ENCODE peak calls at places on chromosome 15, in eight cellular contexts. One of them, this sample, is unnamed.
A peak's percentile ranks its signal among the peaks of the same experiment; 100 is the strongest.

GRCh38 chr15:101448336-101448735 is 41.2 kb downstream of the PCSK6 start:
- DNase-seq in stomach: peak; percentile 10
- DNase-seq in ovary: no peak
- DNase-seq in adrenal gland: no peak
- DNase-seq in heart left ventricle: no peak
- DNase-seq in HepG2: no peak
- DNase-seq in Peyer's patch: no peak
- DNase-seq in uterus: no peak
- DNase-seq in this sample: peak; percentile 50

GRCh38 chr15:96306321-96306720 is 24.2 kb upstream of the NR2F2 start:
- DNase-seq in Peyer's patch: no peak
- DNase-seq in uterus: no peak
- DNase-seq in HepG2: no peak
- DNase-seq in adrenal gland: no peak
- DNase-seq in heart left ventricle: no peak
- DNase-seq in ovary: no peak
- DNase-seq in stomach: no peak
- DNase-seq in this sample: no peak

GRCh38 chr15:98421419-98422085 is 226.8 kb upstream of the IGF1R start:
- DNase-seq in uterus: peak; percentile 81
- DNase-seq in Peyer's patch: peak; percentile 76
- DNase-seq in ovary: peak; percentile 61
- DNase-seq in stomach: peak; percentile 75
- DNase-seq in HepG2: peak; percentile 11
- DNase-seq in adrenal gland: peak; percentile 71
- DNase-seq in heart left ventricle: peak; percentile 58
- DNase-seq in this sample: peak; percentile 93

GRCh38 chr15:30999729-31000128 is 8.3 kb upstream of the MTMR10 start:
- DNase-seq in heart left ventricle: no peak
- DNase-seq in adrenal gland: no peak
- DNase-seq in HepG2: no peak
- DNase-seq in uterus: no peak
- DNase-seq in stomach: no peak
- DNase-seq in Peyer's patch: no peak
- DNase-seq in ovary: no peak
- DNase-seq in this sample: no peak

GRCh38 chr15:62439543-62440016 is 274.5 kb upstream of the C2CD4B start:
- DNase-seq in stomach: no peak
- DNase-seq in HepG2: peak; percentile 85
- DNase-seq in Peyer's patch: no peak
- DNase-seq in uterus: no peak
- DNase-seq in ovary: no peak
- DNase-seq in adrenal gland: peak; percentile 32
- DNase-seq in heart left ventricle: no peak
- DNase-seq in this sample: peak; percentile 43

GRCh38 chr15:23854535-23855252 is 167.6 kb upstream of the NDN start:
- DNase-seq in stomach: no peak
- DNase-seq in HepG2: no peak
- DNase-seq in heart left ventricle: no peak
- DNase-seq in Peyer's patch: no peak
- DNase-seq in ovary: peak; percentile 34
- DNase-seq in uterus: no peak
- DNase-seq in adrenal gland: no peak
- DNase-seq in this sample: no peak

GRCh38 chr15:63968700-63969099 is 77.6 kb downstream of the DAPK2 start:
- DNase-seq in uterus: no peak
- DNase-seq in heart left ventricle: no peak
- DNase-seq in stomach: no peak
- DNase-seq in HepG2: no peak
- DNase-seq in ovary: no peak
- DNase-seq in Peyer's patch: peak; percentile 54
- DNase-seq in adrenal gland: no peak
- DNase-seq in this sample: no peak

GRCh38 chr15:31136016-31136415 is 34.5 kb upstream of the TRPM1 start:
- DNase-seq in adrenal gland: no peak
- DNase-seq in stomach: no peak
- DNase-seq in heart left ventricle: no peak
- DNase-seq in Peyer's patch: no peak
- DNase-seq in ovary: no peak
- DNase-seq in HepG2: peak; percentile 28
- DNase-seq in uterus: no peak
- DNase-seq in this sample: peak; percentile 32

GRCh38 chr15:31387483-31388118 is 61.0 kb downstream of the KLF13 start:
- DNase-seq in adrenal gland: peak; percentile 73
- DNase-seq in stomach: peak; percentile 85
- DNase-seq in HepG2: no peak
- DNase-seq in heart left ventricle: peak; percentile 81
- DNase-seq in ovary: no peak
- DNase-seq in Peyer's patch: peak; percentile 62
- DNase-seq in uterus: no peak
- DNase-seq in this sample: no peak

GRCh38 chr15:82263350-82263749 is 732 bp downstream of the SAXO2 start:
- DNase-seq in adrenal gland: no peak
- DNase-seq in ovary: no peak
- DNase-seq in uterus: no peak
- DNase-seq in HepG2: peak; percentile 92
- DNase-seq in stomach: no peak
- DNase-seq in heart left ventricle: no peak
- DNase-seq in Peyer's patch: no peak
- DNase-seq in this sample: no peak

GRCh38 chr15:71252036-71252898 is 137.0 kb downstream of the THSD4 start:
- DNase-seq in Peyer's patch: peak; percentile 68
- DNase-seq in stomach: no peak
- DNase-seq in ovary: no peak
- DNase-seq in heart left ventricle: no peak
- DNase-seq in adrenal gland: peak; percentile 66
- DNase-seq in uterus: peak; percentile 48
- DNase-seq in HepG2: no peak
- DNase-seq in this sample: no peak
- TF ChIP-seq CTCF in Peyer's patch: peak; percentile 62
- TF ChIP-seq CTCF in stomach: no peak
- TF ChIP-seq CTCF in ovary: no peak
- TF ChIP-seq CTCF in heart left ventricle: no peak
- TF ChIP-seq CTCF in adrenal gland: no peak
- TF ChIP-seq CTCF in uterus: no peak
- TF ChIP-seq CTCF in HepG2: no peak
- TF ChIP-seq CTCF in this sample: no peak

GRCh38 chr15:67110400-67110799 is 45.0 kb downstream of the SMAD3 start:
- DNase-seq in uterus: no peak
- DNase-seq in Peyer's patch: peak; percentile 34
- DNase-seq in adrenal gland: no peak
- DNase-seq in stomach: no peak
- DNase-seq in heart left ventricle: no peak
- DNase-seq in ovary: no peak
- DNase-seq in HepG2: no peak
- DNase-seq in this sample: no peak
- TF ChIP-seq POLR2A in uterus: no peak
- TF ChIP-seq POLR2A in Peyer's patch: no peak
- TF ChIP-seq POLR2A in adrenal gland: no peak
- TF ChIP-seq POLR2A in stomach: no peak
- TF ChIP-seq POLR2A in heart left ventricle: no peak
- TF ChIP-seq POLR2A in ovary: no peak
- TF ChIP-seq POLR2A in HepG2: no peak
- TF ChIP-seq POLR2A in this sample: no peak

GRCh38 chr15:80180986-80181385 is 28.2 kb downstream of the FAH start:
- DNase-seq in Peyer's patch: no peak
- DNase-seq in HepG2: no peak
- DNase-seq in ovary: no peak
- DNase-seq in adrenal gland: no peak
- DNase-seq in heart left ventricle: no peak
- DNase-seq in uterus: no peak
- DNase-seq in stomach: no peak
- DNase-seq in this sample: no peak

GRCh38 chr15:80179025-80179759 is 26.4 kb downstream of the FAH start:
- DNase-seq in Peyer's patch: no peak
- DNase-seq in heart left ventricle: no peak
- DNase-seq in adrenal gland: peak; percentile 55
- DNase-seq in ovary: no peak
- DNase-seq in uterus: no peak
- DNase-seq in HepG2: no peak
- DNase-seq in stomach: peak; percentile 34
- DNase-seq in this sample: no peak

GRCh38 chr15:80179966-80180365 is 27.2 kb downstream of the FAH start:
- DNase-seq in ovary: no peak
- DNase-seq in Peyer's patch: no peak
- DNase-seq in HepG2: no peak
- DNase-seq in heart left ventricle: no peak
- DNase-seq in adrenal gland: no peak
- DNase-seq in stomach: no peak
- DNase-seq in uterus: no peak
- DNase-seq in this sample: no peak

GRCh38 chr15:80182611-80183210 is 29.9 kb downstream of the FAH start:
- DNase-seq in HepG2: no peak
- DNase-seq in uterus: no peak
- DNase-seq in Peyer's patch: no peak
- DNase-seq in ovary: no peak
- DNase-seq in adrenal gland: peak; percentile 64
- DNase-seq in heart left ventricle: no peak
- DNase-seq in stomach: no peak
- DNase-seq in this sample: no peak

DNA sequence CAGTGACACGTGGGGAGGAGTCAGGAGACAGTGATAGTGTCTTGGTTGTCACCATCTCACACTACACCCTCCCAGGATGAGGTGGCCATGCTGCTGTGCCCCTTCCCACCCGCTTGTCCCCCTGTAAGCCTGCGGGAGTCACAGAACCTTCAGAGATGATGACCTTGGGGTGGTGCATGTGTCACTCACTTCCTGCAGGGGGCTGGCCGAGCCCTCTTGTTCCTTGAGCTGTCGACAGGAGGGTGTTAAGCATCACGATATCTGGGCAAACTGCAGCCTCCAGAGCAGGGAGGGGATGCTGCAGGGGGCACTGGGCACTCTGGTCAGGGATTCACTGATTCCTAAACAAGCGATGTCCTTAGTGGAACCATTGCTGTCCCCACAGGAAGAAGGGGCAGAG is 27.7 kb downstream of the FAH start:
- DNase-seq in Peyer's patch: no peak
- DNase-seq in stomach: no peak
- DNase-seq in heart left ventricle: no peak
- DNase-seq in HepG2: no peak
- DNase-seq in adrenal gland: no peak
- DNase-seq in ovary: no peak
- DNase-seq in uterus: no peak
- DNase-seq in this sample: no peak
- TF ChIP-seq CTCF in Peyer's patch: no peak
- TF ChIP-seq CTCF in stomach: no peak
- TF ChIP-seq CTCF in heart left ventricle: no peak
- TF ChIP-seq CTCF in HepG2: no peak
- TF ChIP-seq CTCF in adrenal gland: no peak
- TF ChIP-seq CTCF in ovary: no peak
- TF ChIP-seq CTCF in uterus: no peak
- TF ChIP-seq CTCF in this sample: no peak

GRCh38 chr15:75164625-75165024 is 37.1 kb upstream of the C15orf39 start:
- DNase-seq in ovary: no peak
- DNase-seq in adrenal gland: no peak
- DNase-seq in stomach: no peak
- DNase-seq in heart left ventricle: no peak
- DNase-seq in HepG2: no peak
- DNase-seq in Peyer's patch: no peak
- DNase-seq in uterus: no peak
- DNase-seq in this sample: no peak

GRCh38 chr15:75168374-75168773 is 33.3 kb upstream of the C15orf39 start:
- DNase-seq in Peyer's patch: no peak
- DNase-seq in adrenal gland: no peak
- DNase-seq in ovary: no peak
- DNase-seq in heart left ventricle: no peak
- DNase-seq in HepG2: no peak
- DNase-seq in stomach: no peak
- DNase-seq in uterus: no peak
- DNase-seq in this sample: no peak

GRCh38 chr15:75170711-75171341 is 30.9 kb upstream of the C15orf39 start:
- DNase-seq in stomach: no peak
- DNase-seq in ovary: no peak
- DNase-seq in HepG2: no peak
- DNase-seq in uterus: no peak
- DNase-seq in heart left ventricle: peak; percentile 47
- DNase-seq in adrenal gland: peak; percentile 76
- DNase-seq in Peyer's patch: no peak
- DNase-seq in this sample: no peak

GRCh38 chr15:75170203-75170602 is 31.5 kb upstream of the C15orf39 start:
- DNase-seq in ovary: no peak
- DNase-seq in adrenal gland: no peak
- DNase-seq in uterus: no peak
- DNase-seq in Peyer's patch: no peak
- DNase-seq in stomach: no peak
- DNase-seq in HepG2: no peak
- DNase-seq in heart left ventricle: no peak
- DNase-seq in this sample: no peak

DNA sequence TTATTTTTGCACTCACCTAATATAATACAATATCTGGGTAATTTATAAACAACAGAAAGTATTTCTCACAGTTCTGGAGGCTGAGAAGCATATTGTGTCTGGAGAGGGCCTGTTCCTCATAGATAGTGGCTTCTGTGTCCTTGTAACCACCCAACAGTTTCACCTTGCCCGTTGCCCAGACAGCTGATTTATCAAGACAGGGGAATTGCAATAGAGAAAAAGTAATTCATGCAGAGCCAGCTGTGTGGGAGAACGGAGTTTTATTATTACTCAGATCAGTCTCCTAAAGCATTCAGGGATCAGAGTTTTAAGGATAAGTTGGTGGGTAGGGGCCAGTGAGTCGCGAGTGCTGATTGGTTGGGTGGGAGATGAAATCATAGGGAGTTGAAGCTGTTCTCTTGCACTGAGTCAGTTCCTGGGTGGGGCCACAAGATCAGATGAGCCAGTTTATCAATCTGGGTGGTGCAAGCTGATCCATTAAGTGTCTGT is 34.0 kb upstream of the C15orf39 start:
- DNase-seq in heart left ventricle: no peak
- DNase-seq in ovary: no peak
- DNase-seq in Peyer's patch: no peak
- DNase-seq in adrenal gland: peak; percentile 43
- DNase-seq in stomach: no peak
- DNase-seq in HepG2: no peak
- DNase-seq in uterus: no peak
- DNase-seq in this sample: no peak
- TF ChIP-seq POLR2A in heart left ventricle: no peak
- TF ChIP-seq POLR2A in ovary: no peak
- TF ChIP-seq POLR2A in Peyer's patch: no peak
- TF ChIP-seq POLR2A in adrenal gland: no peak
- TF ChIP-seq POLR2A in stomach: no peak
- TF ChIP-seq POLR2A in HepG2: no peak
- TF ChIP-seq POLR2A in uterus: no peak
- TF ChIP-seq POLR2A in this sample: no peak

This sample was measured in lower leg skin.